ENCODE peak calls at places on chromosomes 3 and 15, in seven cellular contexts. One of them, this sample, is unnamed.

GRCh38 chr3:17741621-17742091 is 775 bp downstream of the TBC1D5 start:
- DNase-seq in A549: no peak
- DNase-seq in amygdala: no peak
- DNase-seq in IMR-90: no peak
- DNase-seq in activated gamma-delta T cell treated with anti-CD3 and anti-CD28 coated beads, Interleukin-2, amount 50 U/mL, for 16 hours: no peak
- DNase-seq in neuronal stem cell: no peak
- DNase-seq in NCI-H774: no peak
- DNase-seq in this sample: no peak

GRCh38 chr3:58092516-58092915 is 84.3 kb downstream of the FLNB start:
- DNase-seq in A549: no peak
- DNase-seq in amygdala: no peak
- DNase-seq in IMR-90: peak; percentile 21
- DNase-seq in activated gamma-delta T cell treated with anti-CD3 and anti-CD28 coated beads, Interleukin-2, amount 50 U/mL, for 16 hours: no peak
- DNase-seq in neuronal stem cell: no peak
- DNase-seq in NCI-H774: no peak
- DNase-seq in this sample: peak; percentile 37

GRCh38 chr3:194462936-194463335 is 23.9 kb downstream of the ATP13A3 start:
- DNase-seq in A549: no peak
- DNase-seq in amygdala: no peak
- DNase-seq in IMR-90: peak; percentile 32
- DNase-seq in activated gamma-delta T cell treated with anti-CD3 and anti-CD28 coated beads, Interleukin-2, amount 50 U/mL, for 16 hours: no peak
- DNase-seq in neuronal stem cell: no peak
- DNase-seq in NCI-H774: no peak
- DNase-seq in this sample: no peak

GRCh38 chr3:129119365-129120100 is 2.1 kb downstream of the RAB43 start:
- DNase-seq in A549: no peak
- DNase-seq in amygdala: no peak
- DNase-seq in IMR-90: no peak
- DNase-seq in activated gamma-delta T cell treated with anti-CD3 and anti-CD28 coated beads, Interleukin-2, amount 50 U/mL, for 16 hours: no peak
- DNase-seq in neuronal stem cell: no peak
- DNase-seq in NCI-H774: no peak
- DNase-seq in this sample: no peak

GRCh38 chr3:79361748-79362378 is 405.9 kb downstream of the ROBO1 start:
- DNase-seq in A549: peak; percentile 42
- DNase-seq in amygdala: no peak
- DNase-seq in IMR-90: peak; percentile 58
- DNase-seq in activated gamma-delta T cell treated with anti-CD3 and anti-CD28 coated beads, Interleukin-2, amount 50 U/mL, for 16 hours: no peak
- DNase-seq in neuronal stem cell: peak; percentile 21
- DNase-seq in NCI-H774: peak; percentile 26
- DNase-seq in this sample: peak; percentile 73

GRCh38 chr3:73581134-73581846 is 43.5 kb downstream of the PDZRN3 start:
- DNase-seq in A549: no peak
- DNase-seq in amygdala: no peak
- DNase-seq in IMR-90: peak; percentile 72
- DNase-seq in activated gamma-delta T cell treated with anti-CD3 and anti-CD28 coated beads, Interleukin-2, amount 50 U/mL, for 16 hours: no peak
- DNase-seq in neuronal stem cell: no peak
- DNase-seq in NCI-H774: no peak
- DNase-seq in this sample: no peak

GRCh38 chr3:43260412-43260811 is 25.9 kb upstream of the SNRK start:
- DNase-seq in A549: peak; percentile 15
- DNase-seq in amygdala: no peak
- DNase-seq in IMR-90: peak; percentile 2
- DNase-seq in activated gamma-delta T cell treated with anti-CD3 and anti-CD28 coated beads, Interleukin-2, amount 50 U/mL, for 16 hours: no peak
- DNase-seq in neuronal stem cell: no peak
- DNase-seq in NCI-H774: no peak
- DNase-seq in this sample: no peak

GRCh38 chr3:136263251-136263650 is 13.1 kb downstream of the PCCB start:
- DNase-seq in A549: no peak
- DNase-seq in amygdala: no peak
- DNase-seq in IMR-90: no peak
- DNase-seq in activated gamma-delta T cell treated with anti-CD3 and anti-CD28 coated beads, Interleukin-2, amount 50 U/mL, for 16 hours: no peak
- DNase-seq in neuronal stem cell: no peak
- DNase-seq in NCI-H774: no peak
- DNase-seq in this sample: no peak

GRCh38 chr15:42060797-42061196 is 33.6 kb downstream of the PLA2G4D start:
- DNase-seq in A549: no peak
- DNase-seq in amygdala: no peak
- DNase-seq in IMR-90: no peak
- DNase-seq in activated gamma-delta T cell treated with anti-CD3 and anti-CD28 coated beads, Interleukin-2, amount 50 U/mL, for 16 hours: no peak
- DNase-seq in neuronal stem cell: no peak
- DNase-seq in NCI-H774: no peak
- DNase-seq in this sample: no peak

GRCh38 chr3:19148768-19149091 is 420 bp downstream of the KCNH8 start:
- DNase-seq in A549: no peak
- DNase-seq in amygdala: no peak
- DNase-seq in IMR-90: no peak
- DNase-seq in activated gamma-delta T cell treated with anti-CD3 and anti-CD28 coated beads, Interleukin-2, amount 50 U/mL, for 16 hours: no peak
- DNase-seq in neuronal stem cell: no peak
- DNase-seq in NCI-H774: no peak
- DNase-seq in this sample: no peak

GRCh38 chr3:10417849-10418248 is 87.5 kb downstream of the ATP2B2 start:
- DNase-seq in A549: peak; percentile 54
- DNase-seq in amygdala: no peak
- DNase-seq in IMR-90: peak; percentile 23
- DNase-seq in activated gamma-delta T cell treated with anti-CD3 and anti-CD28 coated beads, Interleukin-2, amount 50 U/mL, for 16 hours: no peak
- DNase-seq in neuronal stem cell: no peak
- DNase-seq in NCI-H774: no peak
- DNase-seq in this sample: no peak

GRCh38 chr3:157572559-157573270 is 69.5 kb upstream of the VEPH1 start:
- DNase-seq in A549: peak; percentile 57
- DNase-seq in amygdala: no peak
- DNase-seq in IMR-90: peak; percentile 64
- DNase-seq in activated gamma-delta T cell treated with anti-CD3 and anti-CD28 coated beads, Interleukin-2, amount 50 U/mL, for 16 hours: no peak
- DNase-seq in neuronal stem cell: peak; percentile 43
- DNase-seq in NCI-H774: peak; percentile 12
- DNase-seq in this sample: peak; percentile 82

GRCh38 chr3:13105851-13106250 is 32.6 kb upstream of the IQSEC1 start:
- DNase-seq in A549: no peak
- DNase-seq in amygdala: no peak
- DNase-seq in IMR-90: no peak
- DNase-seq in activated gamma-delta T cell treated with anti-CD3 and anti-CD28 coated beads, Interleukin-2, amount 50 U/mL, for 16 hours: no peak
- DNase-seq in neuronal stem cell: no peak
- DNase-seq in NCI-H774: no peak
- DNase-seq in this sample: no peak

GRCh38 chr3:43043793-43044192 is 62.1 kb downstream of the POMGNT2 start:
- DNase-seq in A549: no peak
- DNase-seq in amygdala: no peak
- DNase-seq in IMR-90: no peak
- DNase-seq in activated gamma-delta T cell treated with anti-CD3 and anti-CD28 coated beads, Interleukin-2, amount 50 U/mL, for 16 hours: no peak
- DNase-seq in neuronal stem cell: no peak
- DNase-seq in NCI-H774: no peak
- DNase-seq in this sample: no peak

GRCh38 chr3:42177068-42177800 is 86.1 kb downstream of the TRAK1 start:
- DNase-seq in A549: no peak
- DNase-seq in amygdala: no peak
- DNase-seq in IMR-90: no peak
- DNase-seq in activated gamma-delta T cell treated with anti-CD3 and anti-CD28 coated beads, Interleukin-2, amount 50 U/mL, for 16 hours: no peak
- DNase-seq in neuronal stem cell: no peak
- DNase-seq in NCI-H774: no peak
- DNase-seq in this sample: no peak

GRCh38 chr15:74203914-74204431 is 1.4 kb upstream of the STRA6 start:
- DNase-seq in A549: no peak
- DNase-seq in amygdala: peak; percentile 15
- DNase-seq in IMR-90: peak; percentile 80
- DNase-seq in activated gamma-delta T cell treated with anti-CD3 and anti-CD28 coated beads, Interleukin-2, amount 50 U/mL, for 16 hours: no peak
- DNase-seq in neuronal stem cell: no peak
- DNase-seq in NCI-H774: no peak
- DNase-seq in this sample: no peak

GRCh38 chr15:70395164-70395563 is 297.4 kb upstream of the TLE3 start:
- DNase-seq in A549: no peak
- DNase-seq in amygdala: no peak
- DNase-seq in IMR-90: no peak
- DNase-seq in activated gamma-delta T cell treated with anti-CD3 and anti-CD28 coated beads, Interleukin-2, amount 50 U/mL, for 16 hours: no peak
- DNase-seq in neuronal stem cell: no peak
- DNase-seq in NCI-H774: no peak
- DNase-seq in this sample: no peak

GRCh38 chr3:107523361-107524213 is 825 bp downstream of the BBX start:
- DNase-seq in A549: peak; percentile 52
- DNase-seq in amygdala: peak; percentile 72
- DNase-seq in IMR-90: peak; percentile 33
- DNase-seq in activated gamma-delta T cell treated with anti-CD3 and anti-CD28 coated beads, Interleukin-2, amount 50 U/mL, for 16 hours: peak; percentile 44
- DNase-seq in neuronal stem cell: peak; percentile 51
- DNase-seq in NCI-H774: no peak
- DNase-seq in this sample: peak; percentile 60

GRCh38 chr3:7709383-7710082 is 792.1 kb upstream of the LMCD1 start:
- DNase-seq in A549: no peak
- DNase-seq in amygdala: no peak
- DNase-seq in IMR-90: no peak
- DNase-seq in activated gamma-delta T cell treated with anti-CD3 and anti-CD28 coated beads, Interleukin-2, amount 50 U/mL, for 16 hours: no peak
- DNase-seq in neuronal stem cell: no peak
- DNase-seq in NCI-H774: no peak
- DNase-seq in this sample: no peak

GRCh38 chr3:122973893-122974615 is 53.5 kb downstream of the SEMA5B start:
- DNase-seq in A549: no peak
- DNase-seq in amygdala: peak; percentile 43
- DNase-seq in IMR-90: no peak
- DNase-seq in activated gamma-delta T cell treated with anti-CD3 and anti-CD28 coated beads, Interleukin-2, amount 50 U/mL, for 16 hours: no peak
- DNase-seq in neuronal stem cell: no peak
- DNase-seq in NCI-H774: no peak
- DNase-seq in this sample: no peak

GRCh38 chr3:182370949-182371348 is 422.4 kb upstream of the ATP11B start:
- DNase-seq in A549: no peak
- DNase-seq in amygdala: no peak
- DNase-seq in IMR-90: no peak
- DNase-seq in activated gamma-delta T cell treated with anti-CD3 and anti-CD28 coated beads, Interleukin-2, amount 50 U/mL, for 16 hours: no peak
- DNase-seq in neuronal stem cell: no peak
- DNase-seq in NCI-H774: no peak
- DNase-seq in this sample: no peak

GRCh38 chr3:165895919-165896318 is 58.7 kb upstream of the BCHE start:
- DNase-seq in A549: peak; percentile 29
- DNase-seq in amygdala: no peak
- DNase-seq in IMR-90: no peak
- DNase-seq in activated gamma-delta T cell treated with anti-CD3 and anti-CD28 coated beads, Interleukin-2, amount 50 U/mL, for 16 hours: no peak
- DNase-seq in neuronal stem cell: peak; percentile 54
- DNase-seq in NCI-H774: no peak
- DNase-seq in this sample: no peak

GRCh38 chr3:138389841-138390581 is 41.6 kb downstream of the MRAS start:
- DNase-seq in A549: peak; percentile 74
- DNase-seq in amygdala: no peak
- DNase-seq in IMR-90: peak; percentile 94
- DNase-seq in activated gamma-delta T cell treated with anti-CD3 and anti-CD28 coated beads, Interleukin-2, amount 50 U/mL, for 16 hours: no peak
- DNase-seq in neuronal stem cell: no peak
- DNase-seq in NCI-H774: no peak
- DNase-seq in this sample: no peak

GRCh38 chr3:150407818-150408231 is 273 bp upstream of the TSC22D2 start:
- DNase-seq in A549: no peak
- DNase-seq in amygdala: no peak
- DNase-seq in IMR-90: peak; percentile 74
- DNase-seq in activated gamma-delta T cell treated with anti-CD3 and anti-CD28 coated beads, Interleukin-2, amount 50 U/mL, for 16 hours: peak; percentile 96
- DNase-seq in neuronal stem cell: no peak
- DNase-seq in NCI-H774: no peak
- DNase-seq in this sample: peak; percentile 76

GRCh38 chr3:11900844-11901243 is 54.2 kb upstream of the TAMM41 start:
- DNase-seq in A549: no peak
- DNase-seq in amygdala: no peak
- DNase-seq in IMR-90: no peak
- DNase-seq in activated gamma-delta T cell treated with anti-CD3 and anti-CD28 coated beads, Interleukin-2, amount 50 U/mL, for 16 hours: no peak
- DNase-seq in neuronal stem cell: no peak
- DNase-seq in NCI-H774: no peak
- DNase-seq in this sample: no peak

GRCh38 chr3:25945366-25945765 is 155.5 kb downstream of the OXSM start:
- DNase-seq in A549: no peak
- DNase-seq in amygdala: no peak
- DNase-seq in IMR-90: no peak
- DNase-seq in activated gamma-delta T cell treated with anti-CD3 and anti-CD28 coated beads, Interleukin-2, amount 50 U/mL, for 16 hours: no peak
- DNase-seq in neuronal stem cell: no peak
- DNase-seq in NCI-H774: no peak
- DNase-seq in this sample: no peak

GRCh38 chr15:63492541-63493077 is 11.8 kb upstream of the USP3 start:
- DNase-seq in A549: no peak
- DNase-seq in amygdala: no peak
- DNase-seq in IMR-90: peak; percentile 87
- DNase-seq in activated gamma-delta T cell treated with anti-CD3 and anti-CD28 coated beads, Interleukin-2, amount 50 U/mL, for 16 hours: no peak
- DNase-seq in neuronal stem cell: no peak
- DNase-seq in NCI-H774: no peak
- DNase-seq in this sample: peak; percentile 75

GRCh38 chr3:119356646-119357045 is 62.5 kb downstream of the ARHGAP31 start:
- DNase-seq in A549: no peak
- DNase-seq in amygdala: no peak
- DNase-seq in IMR-90: no peak
- DNase-seq in activated gamma-delta T cell treated with anti-CD3 and anti-CD28 coated beads, Interleukin-2, amount 50 U/mL, for 16 hours: no peak
- DNase-seq in neuronal stem cell: no peak
- DNase-seq in NCI-H774: no peak
- DNase-seq in this sample: peak; percentile 26

GRCh38 chr3:138803006-138803653 is 31.6 kb downstream of the PIK3CB start:
- DNase-seq in A549: no peak
- DNase-seq in amygdala: no peak
- DNase-seq in IMR-90: peak; percentile 15
- DNase-seq in activated gamma-delta T cell treated with anti-CD3 and anti-CD28 coated beads, Interleukin-2, amount 50 U/mL, for 16 hours: no peak
- DNase-seq in neuronal stem cell: no peak
- DNase-seq in NCI-H774: no peak
- DNase-seq in this sample: no peak

GRCh38 chr15:79357566-79357965 is 46.7 kb downstream of the TMED3 start:
- DNase-seq in A549: no peak
- DNase-seq in amygdala: no peak
- DNase-seq in IMR-90: no peak
- DNase-seq in activated gamma-delta T cell treated with anti-CD3 and anti-CD28 coated beads, Interleukin-2, amount 50 U/mL, for 16 hours: no peak
- DNase-seq in neuronal stem cell: no peak
- DNase-seq in NCI-H774: no peak
- DNase-seq in this sample: no peak

GRCh38 chr15:32828507-32829186 is 110.8 kb downstream of the GREM1 start:
- DNase-seq in A549: peak; percentile 83
- DNase-seq in amygdala: no peak
- DNase-seq in IMR-90: peak; percentile 96
- DNase-seq in activated gamma-delta T cell treated with anti-CD3 and anti-CD28 coated beads, Interleukin-2, amount 50 U/mL, for 16 hours: no peak
- DNase-seq in neuronal stem cell: no peak
- DNase-seq in NCI-H774: no peak
- DNase-seq in this sample: no peak

GRCh38 chr3:5095879-5096278 is 26.2 kb upstream of the ARL8B start:
- DNase-seq in A549: no peak
- DNase-seq in amygdala: peak; percentile 40
- DNase-seq in IMR-90: peak; percentile 5
- DNase-seq in activated gamma-delta T cell treated with anti-CD3 and anti-CD28 coated beads, Interleukin-2, amount 50 U/mL, for 16 hours: no peak
- DNase-seq in neuronal stem cell: peak; percentile 33
- DNase-seq in NCI-H774: no peak
- DNase-seq in this sample: peak; percentile 69

GRCh38 chr15:37020852-37021251 is 79.5 kb downstream of the MEIS2 start:
- DNase-seq in A549: no peak
- DNase-seq in amygdala: no peak
- DNase-seq in IMR-90: no peak
- DNase-seq in activated gamma-delta T cell treated with anti-CD3 and anti-CD28 coated beads, Interleukin-2, amount 50 U/mL, for 16 hours: no peak
- DNase-seq in neuronal stem cell: no peak
- DNase-seq in NCI-H774: no peak
- DNase-seq in this sample: no peak